ENCODE peak calls at places on chromosome 17, in eight cellular contexts. E is A549; J is lung; Z is heart left ventricle; C is HL-60; G is HFF-Myc; Y is CD8-positive, alpha-beta T cell; B is thyroid gland. S is an unnamed sample.

GRCh38 chr17:339193-340061 is 13.2 kb downstream of the RPH3AL start:
- DNase-seq in E (no peak), J (no peak), Z (no peak), C (no peak), G (no peak), Y (no peak), B (peak), S (no peak)

GRCh38 chr17:36131931-36132330 is 28.3 kb downstream of the CCL4 start:
- DNase-seq in E (no peak), J (no peak), Z (no peak), C (no peak), G (no peak), Y (no peak), B (no peak), S (no peak)

GRCh38 chr17:40407460-40407859 is 10.2 kb downstream of the TOP2A start:
- DNase-seq in E (no peak), J (no peak), Z (no peak), C (no peak), G (no peak), Y (no peak), B (no peak), S (no peak)

GRCh38 chr17:79971651-79972050 is 64.0 kb downstream of the TBC1D16 start:
- DNase-seq in E (no peak), J (no peak), Z (no peak), C (no peak), G (no peak), Y (no peak), B (no peak), S (no peak)

GRCh38 chr17:59154335-59154720 is 658 bp downstream of the SKA2 start:
- DNase-seq in E (peak), J (peak), Z (peak), C (peak), G (no peak), Y (no peak), B (peak), S (peak)

GRCh38 chr17:75642221-75643032 is 9.2 kb downstream of the SMIM5 start:
- DNase-seq in E (no peak), J (no peak), Z (no peak), C (no peak), G (no peak), Y (no peak), B (peak), S (no peak)

GRCh38 chr17:76161619-76162222 is 20.7 kb upstream of the FOXJ1 start:
- DNase-seq in E (no peak), J (no peak), Z (no peak), C (no peak), G (no peak), Y (no peak), B (no peak), S (no peak)

GRCh38 chr17:40071720-40072480 is 9.1 kb downstream of the THRA start:
- DNase-seq in E (peak), J (peak), Z (peak), C (peak), G (no peak), Y (no peak), B (peak), S (peak)

GRCh38 chr17:49061524-49061943 is 64.3 kb downstream of the IGF2BP1 start:
- DNase-seq in E (peak), J (no peak), Z (no peak), C (no peak), G (no peak), Y (no peak), B (no peak), S (peak)

GRCh38 chr17:78947235-78948153 is 22.3 kb upstream of the TIMP2 start:
- DNase-seq in E (no peak), J (no peak), Z (no peak), C (no peak), G (no peak), Y (no peak), B (peak), S (peak)

GRCh38 chr17:75036643-75037268 is 10.0 kb downstream of the ATP5PD start:
- DNase-seq in E (peak), J (peak), Z (peak), C (no peak), G (no peak), Y (peak), B (peak), S (peak)

GRCh38 chr17:29722411-29723198 is 99.9 kb upstream of the CORO6 start:
- DNase-seq in E (no peak), J (peak), Z (peak), C (peak), G (peak), Y (peak), B (peak), S (peak)

GRCh38 chr17:32110596-32110995 is 31.7 kb upstream of the RHOT1 start:
- DNase-seq in E (no peak), J (no peak), Z (no peak), C (no peak), G (no peak), Y (no peak), B (no peak), S (no peak)

GRCh38 chr17:75064867-75065561 is 18.0 kb downstream of the KCTD2 start:
- DNase-seq in E (no peak), J (no peak), Z (no peak), C (no peak), G (no peak), Y (no peak), B (no peak), S (no peak)

GRCh38 chr17:45436161-45436560 is 3.5 kb upstream of the ARHGAP27 start:
- DNase-seq in E (no peak), J (no peak), Z (no peak), C (no peak), G (no peak), Y (no peak), B (no peak), S (no peak)

GRCh38 chr17:36546418-36547093 is 1.8 kb downstream of the GGNBP2 start:
- DNase-seq in E (no peak), J (no peak), Z (no peak), C (no peak), G (no peak), Y (no peak), B (no peak), S (peak)

GRCh38 chr17:27282054-27282501 is 11.8 kb upstream of the WSB1 start:
- DNase-seq in E (no peak), J (no peak), Z (no peak), C (peak), G (no peak), Y (no peak), B (no peak), S (peak)

GRCh38 chr17:65194670-65195334 is 57.6 kb downstream of the RGS9 start:
- DNase-seq in E (no peak), J (no peak), Z (no peak), C (no peak), G (no peak), Y (no peak), B (no peak), S (peak)

GRCh38 chr17:49190932-49191331 is 19.4 kb downstream of the GNGT2 start:
- DNase-seq in E (no peak), J (no peak), Z (no peak), C (no peak), G (no peak), Y (no peak), B (no peak), S (no peak)

GRCh38 chr17:76404976-76405563 is 20.7 kb downstream of the SPHK1 start:
- DNase-seq in E (no peak), J (no peak), Z (no peak), C (no peak), G (no peak), Y (no peak), B (no peak), S (no peak)

GRCh38 chr17:31364012-31364411 is 27.5 kb upstream of the RAB11FIP4 start:
- DNase-seq in E (no peak), J (no peak), Z (no peak), C (no peak), G (no peak), Y (no peak), B (no peak), S (no peak)

GRCh38 chr17:44872131-44872768 is 24.6 kb downstream of the HIGD1B start:
- DNase-seq in E (no peak), J (no peak), Z (no peak), C (no peak), G (no peak), Y (no peak), B (no peak), S (no peak)

GRCh38 chr17:82638183-82638773 is 10.0 kb downstream of the WDR45B start:
- DNase-seq in E (no peak), J (no peak), Z (no peak), C (no peak), G (no peak), Y (no peak), B (no peak), S (no peak)

GRCh38 chr17:34706029-34706428 is 126.6 kb downstream of the TMEM132E start:
- DNase-seq in E (no peak), J (no peak), Z (no peak), C (no peak), G (no peak), Y (no peak), B (peak), S (peak)

DNA sequence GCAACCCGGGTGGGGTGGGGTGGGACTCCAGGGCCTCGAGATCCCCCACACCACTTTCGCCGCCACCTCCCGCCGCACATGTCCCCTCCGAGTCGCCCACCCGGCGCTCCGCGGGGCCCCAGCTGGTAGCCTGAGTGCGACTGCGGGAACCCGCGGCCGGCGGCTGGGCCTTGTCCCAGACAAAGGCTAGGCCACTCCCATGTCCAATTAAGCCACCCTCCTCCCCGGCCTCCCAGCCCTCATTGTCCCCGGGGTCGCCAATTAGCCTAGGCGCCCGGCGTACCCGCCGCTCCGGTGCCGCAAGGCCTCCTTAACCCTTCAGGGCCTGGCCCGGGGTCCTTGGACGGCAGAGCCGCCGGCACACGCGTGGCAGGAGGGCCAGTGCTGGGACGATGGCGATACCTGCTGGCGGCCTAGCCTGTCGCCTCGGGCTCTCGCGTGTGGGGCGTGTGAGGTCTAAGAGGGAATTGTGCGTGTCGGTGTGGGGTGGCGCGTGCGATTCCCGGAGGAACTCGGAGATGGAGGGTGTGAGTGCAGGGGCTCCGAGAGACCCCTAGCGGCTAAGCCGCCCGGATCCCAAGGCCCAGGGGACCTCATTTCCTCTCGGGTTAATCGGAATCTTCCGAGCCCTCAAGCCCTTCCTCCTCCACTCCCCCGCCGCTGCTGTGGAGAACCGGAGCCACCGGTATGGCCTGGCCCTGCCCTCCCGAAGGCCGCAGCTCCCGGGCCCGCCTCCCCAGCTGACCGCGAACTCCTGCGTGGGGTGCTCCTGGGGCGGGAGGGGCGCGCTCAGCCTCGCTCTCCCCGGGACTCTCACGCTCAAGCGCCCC is 11.7 kb downstream of the TBX2 start:
- DNase-seq in E (peak), J (no peak), Z (peak), C (no peak), G (no peak), Y (no peak), B (peak), S (peak)
- TF ChIP-seq CTCF in E (peak), J (no peak), Z (no peak), C (no peak), G (peak), Y (peak), B (no peak), S (no peak)

DNA sequence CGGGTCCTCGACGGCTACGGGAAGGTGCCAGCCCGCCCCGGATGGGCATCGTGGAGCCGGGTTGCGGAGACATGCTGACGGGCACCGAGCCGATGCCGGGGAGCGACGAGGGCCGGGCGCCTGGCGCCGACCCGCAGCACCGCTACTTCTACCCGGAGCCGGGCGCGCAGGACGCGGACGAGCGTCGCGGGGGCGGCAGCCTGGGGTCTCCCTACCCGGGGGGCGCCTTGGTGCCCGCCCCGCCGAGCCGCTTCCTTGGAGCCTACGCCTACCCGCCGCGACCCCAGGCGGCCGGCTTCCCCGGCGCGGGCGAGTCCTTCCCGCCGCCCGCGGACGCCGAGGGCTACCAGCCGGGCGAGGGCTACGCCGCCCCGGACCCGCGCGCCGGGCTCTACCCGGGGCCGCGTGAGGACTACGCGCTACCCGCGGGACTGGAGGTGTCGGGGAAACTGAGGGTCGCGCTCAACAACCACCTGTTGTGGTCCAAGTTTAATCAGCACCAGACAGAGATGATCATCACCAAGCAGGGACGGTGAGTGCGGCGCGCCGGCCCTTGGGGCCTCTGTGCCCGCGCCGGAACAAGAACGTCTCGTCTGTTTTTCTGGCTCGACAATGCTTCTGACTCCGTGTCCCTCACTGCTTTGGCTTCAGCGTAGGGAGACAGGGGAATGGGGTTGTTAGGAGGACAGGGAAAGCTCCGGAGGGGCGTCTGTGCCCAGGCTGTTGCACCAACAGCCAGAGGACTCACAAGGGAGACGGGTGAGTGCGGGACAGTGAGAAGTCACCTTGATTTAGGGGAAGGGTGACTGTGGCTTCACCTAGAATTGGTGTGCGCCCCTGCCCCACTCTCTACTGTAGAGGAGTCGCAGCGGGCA is 615 bp downstream of the TBX21 start:
- DNase-seq in E (no peak), J (no peak), Z (no peak), C (no peak), G (no peak), Y (no peak), B (no peak), S (no peak)
- H3K4me3 ChIP-seq in E (peak), J (no peak), Z (peak), C (peak), G (peak), Y (peak), B (no peak), S (no peak)

GRCh38 chr17:33521784-33522183 is 228.7 kb upstream of the ASIC2 start:
- DNase-seq in E (no peak), J (no peak), Z (no peak), C (no peak), G (no peak), Y (no peak), B (no peak), S (no peak)
- TF ChIP-seq CTCF in E (peak), J (no peak), Z (peak), C (no peak), G (no peak), Y (no peak), B (no peak), S (peak)

GRCh38 chr17:17151541-17151940 is 54.6 kb downstream of the PLD6 start:
- DNase-seq in E (peak), J (no peak), Z (no peak), C (no peak), G (no peak), Y (no peak), B (no peak), S (peak)
- H3K4me3 ChIP-seq in E (peak), J (no peak), Z (no peak), C (no peak), G (no peak), Y (no peak), B (no peak), S (no peak)

GRCh38 chr17:10186771-10187425 is 11.5 kb downstream of the GAS7 start:
- DNase-seq in E (no peak), J (no peak), Z (no peak), C (no peak), G (no peak), Y (no peak), B (no peak), S (no peak)
- TF ChIP-seq CTCF in E (no peak), J (no peak), Z (no peak), C (no peak), G (no peak), Y (no peak), B (no peak), S (no peak)